ENCODE peak calls at places on chromosome 13, in six cellular contexts. T, E, F, O, Y and M are unnamed samples.

GRCh38 chr13:42684226-42684625 is 97.2 kb upstream of the FAM216B start:
- DNase-seq in O (no peak), T (no peak), E (no peak), F (no peak), Y (no peak), M (no peak)

GRCh38 chr13:106756446-106756845 is 188.5 kb upstream of the ARGLU1 start:
- DNase-seq in E (no peak), Y (no peak), O (no peak), F (no peak), T (no peak), M (no peak)

GRCh38 chr13:77836423-77836822 is 82.2 kb downstream of the EDNRB start:
- DNase-seq in F (no peak), Y (no peak), T (no peak), E (no peak), O (no peak), M (no peak)

GRCh38 chr13:49627831-49628652 is at the start of gene ARL11:
- DNase-seq in Y (peak), O (peak), E (peak), T (no peak), F (peak), M (peak)

GRCh38 chr13:40484981-40485380 is 181.5 kb downstream of the FOXO1 start:
- DNase-seq in E (no peak), F (no peak), T (no peak), Y (no peak), O (no peak), M (no peak)

GRCh38 chr13:52743569-52743968 is 3.9 kb upstream of the CNMD start:
- DNase-seq in F (no peak), E (no peak), T (no peak), Y (no peak), O (no peak), M (no peak)

GRCh38 chr13:38398810-38399493 is 49.3 kb downstream of the UFM1 start:
- DNase-seq in E (no peak), O (no peak), F (no peak), Y (no peak), T (no peak), M (no peak)

GRCh38 chr13:35646061-35646774 is 169.7 kb upstream of the MAB21L1 start:
- DNase-seq in Y (no peak), F (no peak), O (no peak), E (no peak), T (no peak), M (no peak)

GRCh38 chr13:111542530-111543341 is 222.3 kb downstream of the TEX29 start:
- DNase-seq in F (no peak), E (no peak), O (no peak), T (no peak), Y (no peak), M (no peak)

GRCh38 chr13:112596220-112596619 is 8.3 kb upstream of the TUBGCP3 start:
- DNase-seq in T (no peak), Y (no peak), O (no peak), E (no peak), F (no peak), M (no peak)

GRCh38 chr13:28411859-28412353 is 83.0 kb downstream of the FLT1 start:
- DNase-seq in O (no peak), E (no peak), T (no peak), F (no peak), Y (no peak), M (no peak)
- TF ChIP-seq POLR2A in O (no peak), E (no peak), T (no peak), F (no peak), Y (no peak), M (no peak)

GRCh38 chr13:20461860-20462532 is 63.7 kb downstream of the CRYL1 start:
- DNase-seq in T (no peak), E (no peak), O (no peak), Y (no peak), F (no peak), M (no peak)

GRCh38 chr13:20457670-20458069 is 68.0 kb downstream of the CRYL1 start:
- DNase-seq in Y (no peak), F (no peak), T (no peak), E (peak), O (no peak), M (no peak)

GRCh38 chr13:20460744-20461143 is 64.9 kb downstream of the CRYL1 start:
- DNase-seq in F (no peak), T (no peak), E (no peak), O (no peak), Y (no peak), M (no peak)

GRCh38 chr13:20461481-20461859 is 64.2 kb downstream of the CRYL1 start:
- DNase-seq in E (no peak), T (no peak), Y (no peak), F (no peak), O (no peak), M (no peak)

DNA sequence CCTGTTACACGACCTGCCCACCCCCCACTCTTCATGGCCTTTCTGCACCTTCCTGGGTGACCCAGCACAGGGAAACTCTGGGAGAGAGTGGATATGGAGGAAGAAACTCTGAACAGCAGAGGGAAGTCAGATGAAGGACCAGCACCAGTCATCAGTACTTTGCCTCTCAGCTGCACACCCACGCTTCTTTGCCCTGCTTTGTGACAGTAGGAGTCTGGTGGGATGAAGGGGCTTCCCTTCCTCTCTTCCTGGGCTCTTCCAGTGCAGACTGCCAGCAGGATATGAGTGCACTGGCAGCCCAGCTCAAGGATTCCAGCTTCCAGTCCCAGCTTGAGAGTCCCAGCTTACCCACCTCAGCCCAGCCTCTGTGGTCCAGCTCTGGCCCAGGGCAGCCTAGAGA is 68.9 kb downstream of the CRYL1 start:
- DNase-seq in E (no peak), F (no peak), T (no peak), Y (no peak), O (no peak), M (no peak)
- TF ChIP-seq TAF1 in E (no peak), F (no peak), T (no peak), Y (no peak), O (no peak), M (no peak)

GRCh38 chr13:91347212-91347995 is at the start of gene MIR17HG:
- DNase-seq in F (peak), T (peak), E (peak), Y (peak), O (peak), M (peak)
- TF ChIP-seq POLR2A in F (peak), T (peak), E (no peak), Y (peak), O (peak), M (peak)

GRCh38 chr13:110118106-110118505 is 188.9 kb downstream of the COL4A1 start:
- DNase-seq in F (peak), Y (no peak), E (no peak), T (no peak), O (no peak), M (no peak)
- TF ChIP-seq TAF1 in F (no peak), Y (no peak), E (no peak), T (no peak), O (no peak), M (no peak)

DNA sequence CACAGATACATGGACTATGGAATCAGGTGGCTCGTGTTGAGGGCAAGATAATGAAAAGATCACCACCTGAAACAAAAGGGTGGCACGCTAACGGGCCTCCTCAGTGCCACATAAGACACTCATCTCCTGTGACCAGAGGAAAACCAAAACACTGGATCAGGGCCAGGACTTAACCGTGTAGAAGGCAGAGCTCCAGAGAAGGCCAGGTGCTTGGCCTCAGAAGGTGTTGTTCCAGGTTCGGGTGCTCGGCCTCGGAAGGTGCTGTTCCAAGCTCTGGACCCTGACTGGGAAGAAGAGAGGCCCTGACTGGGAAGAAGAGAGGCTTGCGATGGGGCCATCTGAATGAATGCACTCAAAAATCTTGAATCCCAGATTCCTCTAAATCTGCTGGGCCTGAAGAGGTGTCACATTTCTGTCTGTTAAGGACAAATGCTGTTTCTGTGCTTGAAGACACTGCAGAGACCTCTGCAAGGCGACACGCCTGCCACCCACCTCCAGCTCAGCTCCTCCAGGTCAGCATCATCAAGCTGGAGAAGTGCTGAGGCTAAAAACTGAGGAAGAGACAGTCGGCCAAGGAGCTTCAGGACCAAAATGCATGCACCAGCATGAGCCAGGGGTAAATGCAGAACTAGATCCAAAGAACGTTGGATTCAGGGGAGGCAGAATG is 2.7 kb upstream of the RASA3 start:
- DNase-seq in O (no peak), F (no peak), E (no peak), T (no peak), Y (no peak), M (no peak)
- TF ChIP-seq POLR2A in O (no peak), F (no peak), E (no peak), T (no peak), Y (no peak), M (no peak)

GRCh38 chr13:25135896-25136295 is 36.2 kb downstream of the AMER2 start:
- DNase-seq in Y (no peak), O (no peak), T (no peak), F (peak), E (no peak), M (no peak)
- TF ChIP-seq TAF1 in Y (no peak), O (no peak), T (no peak), F (no peak), E (no peak), M (no peak)